ENCODE peak calls at places on chromosomes 12 and 14, in five cellular contexts. S, G, T, N and P are unnamed samples. For H3K4me1 and H3K36me3, the result is how much of the 10 kb centered on the place peaks cover.

GRCh38 chr14:56102901-56103409 is 15.3 kb upstream of the PELI2 start:
- DNase-seq in S (no peak), G (no peak), T (no peak), N (no peak), P (no peak)

GRCh38 chr14:103074699-103075341 is 9.2 kb upstream of the LBHD2 start:
- DNase-seq in S (no peak), G (peak), T (no peak), N (no peak), P (peak)

GRCh38 chr14:20219033-20219432 is 4.5 kb upstream of the OR11H6 start:
- DNase-seq in S (no peak), G (no peak), T (no peak), N (no peak), P (peak)

GRCh38 chr12:116551952-116552749 is 7.0 kb upstream of the MAP1LC3B2 start:
- DNase-seq in S (no peak), G (no peak), T (peak), N (no peak), P (peak)

GRCh38 chr12:15590180-15590826 is 198.9 kb downstream of the EPS8 start:
- DNase-seq in S (peak), G (peak), T (peak), N (peak), P (peak)

GRCh38 chr12:56476972-56477432 is 8.6 kb downstream of the SPRYD4 start:
- DNase-seq in S (no peak), G (no peak), T (no peak), N (no peak), P (no peak)

GRCh38 chr14:66662374-66662773 is 154.4 kb downstream of the GPHN start:
- DNase-seq in S (no peak), G (no peak), T (no peak), N (no peak), P (peak)

GRCh38 chr14:74275265-74275841 is 27.4 kb downstream of the ABCD4 start:
- DNase-seq in S (no peak), G (no peak), T (peak), N (no peak), P (peak)

GRCh38 chr14:59254911-59255545 is 66.6 kb downstream of the DAAM1 start:
- DNase-seq in S (no peak), G (peak), T (peak), N (no peak), P (peak)

GRCh38 chr12:45191239-45191638 is 24.7 kb upstream of the ANO6 start:
- DNase-seq in S (no peak), G (no peak), T (peak), N (no peak), P (peak)

GRCh38 chr14:49972199-49972671 is 79.4 kb downstream of the ARF6 start:
- DNase-seq in S (peak), G (no peak), T (peak), N (no peak), P (peak)

GRCh38 chr14:61577506-61577931 is 117.8 kb upstream of the HIF1A start:
- DNase-seq in S (no peak), G (no peak), T (no peak), N (no peak), P (peak)

GRCh38 chr12:124397399-124397679 is 102.4 kb downstream of the RFLNA start:
- DNase-seq in S (no peak), G (no peak), T (no peak), N (no peak), P (no peak)

GRCh38 chr14:65169351-65169750 is 67.0 kb upstream of the MAX start:
- DNase-seq in S (no peak), G (no peak), T (peak), N (no peak), P (peak)

GRCh38 chr14:52790011-52790755 is 1.2 kb downstream of the GNPNAT1 start:
- DNase-seq in S (no peak), G (no peak), T (no peak), N (no peak), P (peak)

GRCh38 chr14:21902561-21903199 is 229.1 kb upstream of the OR4E1 start:
- DNase-seq in S (no peak), G (no peak), T (no peak), N (no peak), P (no peak)

GRCh38 chr12:96219700-96220206 is 25.6 kb downstream of the ELK3 start:
- DNase-seq in S (no peak), G (no peak), T (peak), N (no peak), P (peak)

GRCh38 chr14:93930296-93930988 is 3.3 kb downstream of the FAM181A start:
- DNase-seq in S (no peak), G (no peak), T (no peak), N (no peak), P (no peak)

GRCh38 chr14:50070230-50070629 is 46.1 kb downstream of the VCPKMT start:
- DNase-seq in S (no peak), G (no peak), T (no peak), N (no peak), P (no peak)

GRCh38 chr12:109818900-109819500 is 14.2 kb downstream of the TRPV4 start:
- DNase-seq in S (no peak), G (no peak), T (peak), N (no peak), P (peak)

GRCh38 chr14:89041245-89041585 is 216.8 kb downstream of the TTC8 start:
- DNase-seq in S (no peak), G (no peak), T (no peak), N (no peak), P (no peak)

GRCh38 chr12:2826721-2827515 is 7.9 kb downstream of the NRIP2 start:
- DNase-seq in S (no peak), G (no peak), T (no peak), N (no peak), P (no peak)

GRCh38 chr14:51597511-51597920 is 54.2 kb upstream of the FRMD6 start:
- DNase-seq in S (no peak), G (no peak), T (peak), N (no peak), P (peak)

GRCh38 chr12:122983789-122984515 is 3.5 kb downstream of the ARL6IP4 start:
- DNase-seq in S (no peak), G (no peak), T (no peak), N (no peak), P (no peak)

GRCh38 chr12:122981036-122981471 is 573 bp downstream of the ARL6IP4 start:
- DNase-seq in S (no peak), G (no peak), T (no peak), N (no peak), P (peak)

GRCh38 chr12:122981587-122982493 is 1.4 kb downstream of the ARL6IP4 start:
- DNase-seq in S (no peak), G (no peak), T (no peak), N (no peak), P (peak)

GRCh38 chr12:122982963-122983788 is 2.7 kb downstream of the ARL6IP4 start:
- DNase-seq in S (no peak), G (no peak), T (no peak), N (no peak), P (no peak)

DNA sequence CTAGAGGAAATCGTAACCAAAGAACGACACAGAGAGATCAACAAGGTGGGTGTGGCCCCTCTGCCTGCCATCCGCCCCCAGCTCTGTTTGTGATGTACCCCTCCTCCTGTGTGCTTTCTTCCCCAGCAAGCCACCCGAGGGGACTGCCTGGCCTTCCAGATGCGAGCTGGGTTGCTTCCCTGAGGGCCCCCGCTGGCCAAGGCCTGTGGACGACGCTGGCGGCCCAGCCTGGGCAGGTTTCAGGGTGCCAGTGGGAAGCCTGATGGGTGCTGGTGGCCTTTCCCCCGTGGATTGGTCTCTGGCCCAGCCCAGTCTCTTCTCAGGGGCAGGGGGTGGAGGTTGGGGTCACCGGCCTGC is 2.0 kb downstream of the ARL6IP4 start:
- DNase-seq in S (no peak), G (no peak), T (no peak), N (no peak), P (no peak)
- H3K4me1 ChIP-seq in S (under half), G (under half), T (under half), N (half or more), P (under half)

GRCh38 chr12:72540811-72541210 is 268.6 kb downstream of the TRHDE start:
- DNase-seq in S (no peak), G (no peak), T (peak), N (no peak), P (peak)
- H3K36me3 ChIP-seq in S (under half), G (under half), T (under half), N (under half), P (under half)

GRCh38 chr12:120247183-120247582 is 18.3 kb downstream of the PXN start:
- DNase-seq in S (no peak), G (no peak), T (no peak), N (no peak), P (no peak)
- H3K4me1 ChIP-seq in S (half or more), G (under half), T (under half), N (half or more), P (half or more)

DNA sequence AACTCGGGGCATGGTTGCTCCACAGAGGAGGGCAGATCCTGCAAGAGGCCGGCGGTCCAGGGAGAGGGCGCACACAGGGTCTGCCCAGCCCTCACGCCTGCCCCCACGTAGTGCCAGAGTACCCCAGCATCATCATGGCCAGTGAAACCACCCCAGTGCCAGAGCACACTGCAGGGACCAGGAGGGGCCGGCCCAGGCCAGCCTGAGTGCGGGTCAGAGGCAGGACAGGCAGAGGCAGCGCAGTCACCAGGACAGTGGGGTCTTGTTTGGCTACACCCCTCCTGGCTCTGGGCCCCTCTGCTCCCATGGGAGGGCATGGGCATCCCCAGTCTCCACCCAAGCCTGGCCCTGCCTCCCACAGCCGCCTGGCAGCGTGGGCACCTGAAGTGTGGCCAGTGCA is 34.7 kb downstream of the LRCOL1 start:
- DNase-seq in S (no peak), G (no peak), T (no peak), N (no peak), P (no peak)
- H3K36me3 ChIP-seq in S (under half), G (under half), T (under half), N (under half), P (under half)

DNA sequence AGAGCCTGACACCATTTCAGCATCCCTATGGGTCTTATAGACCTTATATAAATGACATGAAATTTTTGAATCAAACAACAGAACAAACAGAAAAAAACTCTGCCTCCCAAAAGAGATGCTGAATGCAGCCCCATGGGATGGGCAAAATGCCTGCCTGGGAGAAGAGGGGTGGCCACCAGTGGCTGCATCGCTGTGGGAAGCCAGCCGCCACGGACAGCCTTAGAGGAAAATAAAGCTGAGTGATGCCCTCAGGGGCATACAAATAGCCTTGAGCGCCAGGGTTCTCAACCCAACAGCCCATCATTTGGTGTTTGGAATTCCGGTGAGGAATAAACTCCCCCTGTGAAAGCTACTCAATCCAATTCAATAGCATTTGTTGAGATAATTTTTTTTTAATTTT is 22.9 kb downstream of the SYNE3 start:
- DNase-seq in S (no peak), G (no peak), T (no peak), N (no peak), P (no peak)
- H3K4me1 ChIP-seq in S (under half), G (under half), T (under half), N (half or more), P (under half)

GRCh38 chr12:12986775-12987332 is 13.2 kb downstream of the HEBP1 start:
- DNase-seq in S (no peak), G (no peak), T (no peak), N (no peak), P (no peak)
- H3K36me3 ChIP-seq in S (under half), G (under half), T (under half), N (under half), P (under half)

GRCh38 chr12:6336859-6337744 is 4.8 kb downstream of the TNFRSF1A start:
- DNase-seq in S (no peak), G (no peak), T (no peak), N (peak), P (peak)
- H3K4me1 ChIP-seq in S (half or more), G (under half), T (half or more), N (half or more), P (half or more)

DNA sequence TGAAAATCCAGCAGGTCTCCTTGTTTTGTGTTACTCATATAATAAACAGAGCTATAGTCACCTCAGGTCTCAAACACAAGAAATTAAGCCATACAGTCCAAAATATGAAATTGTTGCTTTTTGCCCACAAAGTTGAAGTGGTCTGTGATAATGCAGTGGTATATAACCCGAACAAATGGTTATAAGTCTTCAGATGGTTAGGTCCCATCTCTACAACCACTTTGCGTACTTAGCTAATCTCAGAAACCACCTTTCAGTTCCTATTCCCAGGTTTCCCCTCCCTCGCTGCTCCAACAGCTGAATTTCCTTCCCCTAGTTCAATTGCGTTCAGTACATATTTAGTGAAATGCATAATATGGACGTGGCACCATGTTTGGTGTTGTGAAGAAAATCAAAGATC is 3.3 kb upstream of the KCNA5 start:
- DNase-seq in S (no peak), G (no peak), T (no peak), N (no peak), P (no peak)
- H3K36me3 ChIP-seq in S (under half), G (under half), T (under half), N (under half), P (under half)